ENCODE peak calls at places on chromosomes 2 and 18, in eight cellular contexts. T is PC-3, F is IMR-90, A is endothelial cell, J is WERI-Rb-1, H is hepatocyte, S is AG09309, Z is cardiac fibroblast. O is an unnamed sample.

GRCh38 chr2:42386684-42387083 is 25.7 kb upstream of the COX7A2L start:
- DNase-seq in T (peak), F (no peak), A (no peak), J (no peak), H (no peak), S (no peak), Z (peak), O (no peak)

GRCh38 chr2:8872821-8873432 is 35.5 kb upstream of the KIDINS220 start:
- DNase-seq in T (peak), F (peak), A (no peak), J (no peak), H (peak), S (peak), Z (peak), O (peak)

GRCh38 chr18:28071199-28071598 is 105.7 kb downstream of the CDH2 start:
- DNase-seq in T (no peak), F (no peak), A (no peak), J (no peak), H (no peak), S (no peak), Z (no peak), O (no peak)

GRCh38 chr18:27184115-27185024 is 738 bp downstream of the CHST9 start:
- DNase-seq in T (no peak), F (no peak), A (peak), J (peak), H (peak), S (no peak), Z (no peak), O (no peak)

GRCh38 chr18:63741769-63742168 is 33.4 kb upstream of the SERPINB7 start:
- DNase-seq in T (peak), F (peak), A (no peak), J (no peak), H (no peak), S (peak), Z (peak), O (peak)

GRCh38 chr2:201854221-201854801 is 48.0 kb downstream of the CDK15 start:
- DNase-seq in T (peak), F (peak), A (no peak), J (no peak), H (peak), S (peak), Z (peak), O (peak)

GRCh38 chr2:63440612-63441011 is 147.7 kb downstream of the WDPCP start:
- DNase-seq in T (no peak), F (peak), A (no peak), J (no peak), H (no peak), S (no peak), Z (peak), O (no peak)

GRCh38 chr2:16635796-16636699 is 29.6 kb downstream of the CYRIA start:
- DNase-seq in T (no peak), F (peak), A (no peak), J (no peak), H (no peak), S (no peak), Z (no peak), O (peak)

GRCh38 chr2:201259216-201259615 is 1.1 kb upstream of the CASP8 start:
- DNase-seq in T (no peak), F (no peak), A (no peak), J (no peak), H (no peak), S (no peak), Z (no peak), O (no peak)

GRCh38 chr2:25279091-25279651 is 62.6 kb downstream of the DNMT3A start:
- DNase-seq in T (no peak), F (no peak), A (no peak), J (no peak), H (no peak), S (no peak), Z (peak), O (no peak)

GRCh38 chr2:218920504-218920903 is 39.0 kb upstream of the CDK5R2 start:
- DNase-seq in T (no peak), F (no peak), A (no peak), J (no peak), H (no peak), S (no peak), Z (no peak), O (no peak)

GRCh38 chr2:3449936-3450335 is 69.4 kb downstream of the ADI1 start:
- DNase-seq in T (no peak), F (no peak), A (no peak), J (no peak), H (no peak), S (no peak), Z (no peak), O (no peak)

GRCh38 chr2:207734264-207734635 is 22.8 kb downstream of the CCNYL1 start:
- DNase-seq in T (peak), F (peak), A (no peak), J (no peak), H (peak), S (peak), Z (peak), O (peak)

GRCh38 chr18:75341267-75341666 is 86.2 kb downstream of the SMIM21 start:
- DNase-seq in T (no peak), F (no peak), A (no peak), J (peak), H (peak), S (no peak), Z (peak), O (peak)

GRCh38 chr2:223563462-223563861 is 38.7 kb downstream of the SCG2 start:
- DNase-seq in T (peak), F (peak), A (no peak), J (no peak), H (peak), S (peak), Z (peak), O (peak)

GRCh38 chr18:67104700-67105284 is 411.7 kb downstream of the DSEL start:
- DNase-seq in T (peak), F (peak), A (peak), J (peak), H (peak), S (peak), Z (peak), O (peak)

GRCh38 chr2:108594982-108595464 is 60.8 kb downstream of the LIMS1 start:
- DNase-seq in T (peak), F (peak), A (peak), J (no peak), H (no peak), S (no peak), Z (peak), O (peak)

GRCh38 chr2:28268386-28268785 is 124.3 kb upstream of the FOSL2 start:
- DNase-seq in T (no peak), F (no peak), A (no peak), J (no peak), H (no peak), S (no peak), Z (peak), O (no peak)

GRCh38 chr2:235537587-235537986 is 43.7 kb downstream of the AGAP1 start:
- DNase-seq in T (no peak), F (no peak), A (no peak), J (no peak), H (no peak), S (no peak), Z (no peak), O (no peak)

GRCh38 chr2:235539773-235540172 is 45.9 kb downstream of the AGAP1 start:
- DNase-seq in T (no peak), F (no peak), A (no peak), J (no peak), H (no peak), S (no peak), Z (no peak), O (no peak)

GRCh38 chr2:235537186-235537585 is 43.3 kb downstream of the AGAP1 start:
- DNase-seq in T (no peak), F (no peak), A (no peak), J (no peak), H (no peak), S (no peak), Z (no peak), O (no peak)

GRCh38 chr2:235541016-235541415 is 47.2 kb downstream of the AGAP1 start:
- DNase-seq in T (no peak), F (no peak), A (no peak), J (peak), H (no peak), S (no peak), Z (no peak), O (no peak)

DNA sequence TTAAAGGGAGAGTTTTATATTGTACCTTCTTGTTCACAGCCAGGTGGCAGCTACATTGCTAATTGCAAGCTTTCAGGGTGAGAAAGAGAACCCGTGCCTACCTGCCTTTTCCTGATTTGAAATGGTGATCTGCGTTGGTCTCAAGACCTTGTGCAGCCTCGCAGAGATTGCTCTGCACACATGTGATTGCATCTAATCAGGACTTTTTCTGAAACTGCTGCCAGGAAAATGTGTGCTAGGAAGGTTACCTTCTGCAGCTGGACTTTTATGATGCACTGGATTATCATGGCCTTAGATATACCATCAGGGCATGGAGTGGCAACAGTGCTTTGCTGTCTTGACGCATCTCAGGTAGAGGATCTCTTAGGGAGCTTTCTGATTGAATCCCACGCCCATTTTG is 45.1 kb downstream of the AGAP1 start:
- DNase-seq in T (no peak), F (no peak), A (no peak), J (no peak), H (no peak), S (no peak), Z (no peak), O (no peak)
- TF ChIP-seq CTCF in T (no peak), F (no peak), A (no peak), J (no peak), H (no peak), S (no peak), Z (no peak), O (no peak)

GRCh38 chr18:25180974-25181373 is 171.0 kb downstream of the ZNF521 start:
- DNase-seq in T (no peak), F (no peak), A (no peak), J (peak), H (no peak), S (no peak), Z (peak), O (no peak)
- TF ChIP-seq CTCF in T (no peak), F (no peak), A (no peak), J (no peak), H (no peak), S (no peak), Z (no peak), O (no peak)

GRCh38 chr2:18432999-18433398 is 127.5 kb downstream of the RDH14 start:
- DNase-seq in T (no peak), F (no peak), A (no peak), J (no peak), H (peak), S (no peak), Z (peak), O (peak)

GRCh38 chr2:18437909-18438308 is 122.5 kb downstream of the RDH14 start:
- DNase-seq in T (no peak), F (no peak), A (no peak), J (no peak), H (no peak), S (no peak), Z (no peak), O (no peak)

GRCh38 chr2:18433872-18434271 is 126.6 kb downstream of the RDH14 start:
- DNase-seq in T (no peak), F (no peak), A (no peak), J (no peak), H (no peak), S (no peak), Z (no peak), O (no peak)

GRCh38 chr2:18436408-18437077 is 123.9 kb downstream of the RDH14 start:
- DNase-seq in T (peak), F (peak), A (no peak), J (no peak), H (peak), S (no peak), Z (no peak), O (peak)

GRCh38 chr2:18435425-18436037 is 124.9 kb downstream of the RDH14 start:
- DNase-seq in T (peak), F (peak), A (peak), J (peak), H (peak), S (no peak), Z (peak), O (peak)
- TF ChIP-seq CTCF in T (peak), F (peak), A (peak), J (peak), H (peak), S (peak), Z (peak), O (peak)

GRCh38 chr18:6728809-6729246 is 688 bp upstream of the ARHGAP28 start:
- DNase-seq in T (no peak), F (no peak), A (no peak), J (no peak), H (no peak), S (no peak), Z (no peak), O (no peak)

GRCh38 chr18:6734746-6735430 is 5.4 kb downstream of the ARHGAP28 start:
- DNase-seq in T (no peak), F (peak), A (no peak), J (no peak), H (no peak), S (no peak), Z (no peak), O (peak)

GRCh38 chr18:6729247-6730091 is at the start of gene ARHGAP28:
- DNase-seq in T (peak), F (peak), A (peak), J (peak), H (peak), S (peak), Z (peak), O (peak)

GRCh38 chr18:6731197-6731596 is 1.7 kb downstream of the ARHGAP28 start:
- DNase-seq in T (peak), F (peak), A (no peak), J (no peak), H (peak), S (peak), Z (peak), O (peak)

GRCh38 chr18:6732952-6733351 is 3.4 kb downstream of the ARHGAP28 start:
- DNase-seq in T (peak), F (no peak), A (no peak), J (no peak), H (no peak), S (no peak), Z (no peak), O (no peak)
- TF ChIP-seq CTCF in T (peak), F (no peak), A (no peak), J (no peak), H (peak), S (no peak), Z (no peak), O (peak)